ENCODE peak calls at places on chromosomes 16 and 17, in six cellular contexts. One of them, this sample, is unnamed.

GRCh38 chr17:41553176-41553575 is 18.7 kb downstream of the KRT9 start:
- DNase-seq in body of pancreas: no peak
- DNase-seq in breast epithelium: no peak
- DNase-seq in tibial nerve: no peak
- DNase-seq in A549: no peak
- DNase-seq in heart left ventricle: no peak
- DNase-seq in this sample: no peak

GRCh38 chr17:36691606-36692005 is 90.2 kb downstream of the MRM1 start:
- DNase-seq in body of pancreas: no peak
- DNase-seq in breast epithelium: no peak
- DNase-seq in tibial nerve: no peak
- DNase-seq in A549: no peak
- DNase-seq in heart left ventricle: no peak
- DNase-seq in this sample: no peak

GRCh38 chr16:10314811-10315210 is 71.0 kb upstream of the ATF7IP2 start:
- DNase-seq in body of pancreas: no peak
- DNase-seq in breast epithelium: no peak
- DNase-seq in tibial nerve: no peak
- DNase-seq in A549: no peak
- DNase-seq in heart left ventricle: no peak
- DNase-seq in this sample: no peak

GRCh38 chr16:24463196-24463945 is 76.0 kb upstream of the RBBP6 start:
- DNase-seq in body of pancreas: no peak
- DNase-seq in breast epithelium: no peak
- DNase-seq in tibial nerve: no peak
- DNase-seq in A549: no peak
- DNase-seq in heart left ventricle: no peak
- DNase-seq in this sample: no peak

GRCh38 chr17:17446666-17447155 is 30.1 kb upstream of the MED9 start:
- DNase-seq in body of pancreas: no peak
- DNase-seq in breast epithelium: no peak
- DNase-seq in tibial nerve: no peak
- DNase-seq in A549: no peak
- DNase-seq in heart left ventricle: no peak
- DNase-seq in this sample: no peak

GRCh38 chr17:62725791-62726249 is 82.3 kb downstream of the MARCHF10 start:
- DNase-seq in body of pancreas: no peak
- DNase-seq in breast epithelium: no peak
- DNase-seq in tibial nerve: no peak
- DNase-seq in A549: no peak
- DNase-seq in heart left ventricle: no peak
- DNase-seq in this sample: no peak

GRCh38 chr17:72657467-72658317 is 434.8 kb downstream of the SLC39A11 start:
- DNase-seq in body of pancreas: no peak
- DNase-seq in breast epithelium: no peak
- DNase-seq in tibial nerve: no peak
- DNase-seq in A549: peak; percentile 60
- DNase-seq in heart left ventricle: no peak
- DNase-seq in this sample: no peak

GRCh38 chr17:45648642-45649041 is 135.5 kb upstream of the CRHR1 start:
- DNase-seq in body of pancreas: no peak
- DNase-seq in breast epithelium: no peak
- DNase-seq in tibial nerve: no peak
- DNase-seq in A549: no peak
- DNase-seq in heart left ventricle: no peak
- DNase-seq in this sample: no peak

GRCh38 chr16:31833047-31833446 is 40.6 kb upstream of the ZNF267 start:
- DNase-seq in body of pancreas: no peak
- DNase-seq in breast epithelium: no peak
- DNase-seq in tibial nerve: no peak
- DNase-seq in A549: no peak
- DNase-seq in heart left ventricle: no peak
- DNase-seq in this sample: no peak

GRCh38 chr16:78189121-78189520 is 89.7 kb downstream of the WWOX start:
- DNase-seq in body of pancreas: no peak
- DNase-seq in breast epithelium: no peak
- DNase-seq in tibial nerve: no peak
- DNase-seq in A549: no peak
- DNase-seq in heart left ventricle: no peak
- DNase-seq in this sample: no peak

GRCh38 chr16:10886739-10887269 is 9.8 kb downstream of the CIITA start:
- DNase-seq in body of pancreas: no peak
- DNase-seq in breast epithelium: no peak
- DNase-seq in tibial nerve: no peak
- DNase-seq in A549: no peak
- DNase-seq in heart left ventricle: no peak
- DNase-seq in this sample: no peak

GRCh38 chr17:33438578-33438977 is 145.5 kb upstream of the ASIC2 start:
- DNase-seq in body of pancreas: no peak
- DNase-seq in breast epithelium: no peak
- DNase-seq in tibial nerve: no peak
- DNase-seq in A549: no peak
- DNase-seq in heart left ventricle: no peak
- DNase-seq in this sample: no peak

GRCh38 chr17:41910701-41911391 is 7.9 kb downstream of the ACLY start:
- DNase-seq in body of pancreas: peak; percentile 36
- DNase-seq in breast epithelium: no peak
- DNase-seq in tibial nerve: no peak
- DNase-seq in A549: peak; percentile 98
- DNase-seq in heart left ventricle: no peak
- DNase-seq in this sample: no peak

GRCh38 chr16:8878523-8878911 is 3.6 kb upstream of the LITAFD start:
- DNase-seq in body of pancreas: peak; percentile 40
- DNase-seq in breast epithelium: peak; percentile 58
- DNase-seq in tibial nerve: peak; percentile 40
- DNase-seq in A549: peak; percentile 51
- DNase-seq in heart left ventricle: no peak
- DNase-seq in this sample: no peak

GRCh38 chr16:80147021-80147680 is 393.6 kb upstream of the DYNLRB2 start:
- DNase-seq in body of pancreas: no peak
- DNase-seq in breast epithelium: no peak
- DNase-seq in tibial nerve: no peak
- DNase-seq in A549: no peak
- DNase-seq in heart left ventricle: no peak
- DNase-seq in this sample: no peak

GRCh38 chr17:16287563-16288027 is 65.7 kb downstream of the CENPV start:
- DNase-seq in body of pancreas: peak; percentile 20
- DNase-seq in breast epithelium: no peak
- DNase-seq in tibial nerve: peak; percentile 6
- DNase-seq in A549: peak; percentile 60
- DNase-seq in heart left ventricle: no peak
- DNase-seq in this sample: no peak

DNA sequence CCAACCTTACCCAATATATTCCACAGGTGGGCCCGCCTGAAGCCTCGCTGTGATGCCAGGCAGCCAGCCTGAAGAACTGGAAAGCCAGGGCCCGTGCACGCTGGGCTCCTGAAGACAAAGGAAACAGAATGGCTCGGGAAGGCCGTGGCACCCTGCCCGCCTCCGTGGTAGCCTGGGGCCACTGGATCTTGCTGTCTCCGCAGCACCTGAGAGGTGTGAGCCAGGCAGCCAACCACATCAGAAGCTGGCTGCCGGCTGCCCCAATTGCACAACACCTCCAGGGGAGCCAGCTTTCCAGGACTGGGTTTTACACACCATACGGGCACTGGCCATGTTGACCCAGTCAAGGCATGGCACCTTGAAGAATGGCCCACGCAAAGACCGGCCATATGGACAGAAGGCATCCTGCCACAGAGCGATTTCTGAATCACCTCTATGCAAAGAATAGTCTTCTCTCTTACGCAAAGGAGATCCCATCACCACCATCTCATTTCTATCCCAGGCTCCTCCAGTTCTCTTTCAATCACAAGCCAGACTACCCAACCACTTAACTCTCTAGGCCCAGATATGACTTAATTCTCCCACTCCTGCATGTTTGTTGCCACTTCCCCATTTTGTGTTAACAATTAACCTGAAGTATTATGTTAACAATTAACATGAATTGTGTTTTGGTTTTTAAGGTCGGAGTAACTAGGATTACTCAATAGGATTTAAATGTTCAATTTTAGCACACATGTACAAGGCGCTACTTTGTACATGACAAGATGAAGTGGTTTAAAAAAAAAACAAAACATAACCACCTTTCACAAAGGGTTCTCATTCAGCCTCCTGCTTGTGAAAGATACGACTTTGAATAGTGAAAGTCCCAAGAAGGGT is 32.1 kb downstream of the ZFHX3 start:
- DNase-seq in body of pancreas: peak; percentile 86
- DNase-seq in breast epithelium: peak; percentile 97
- DNase-seq in tibial nerve: no peak
- DNase-seq in A549: peak; percentile 37
- DNase-seq in heart left ventricle: no peak
- DNase-seq in this sample: no peak
- H3K4me3 ChIP-seq in body of pancreas: no peak overlapping the region
- H3K4me3 ChIP-seq in breast epithelium: no peak overlapping the region
- H3K4me3 ChIP-seq in tibial nerve: no peak overlapping the region
- H3K4me3 ChIP-seq in A549: no peak overlapping the region
- H3K4me3 ChIP-seq in heart left ventricle: no peak overlapping the region
- H3K4me3 ChIP-seq in this sample: no peak overlapping the region

GRCh38 chr16:29820730-29821662 is 734 bp downstream of the MVP start:
- DNase-seq in body of pancreas: peak; percentile 78
- DNase-seq in breast epithelium: no peak
- DNase-seq in tibial nerve: no peak
- DNase-seq in A549: peak; percentile 59
- DNase-seq in heart left ventricle: peak; percentile 56
- DNase-seq in this sample: peak; percentile 69
- TF ChIP-seq POLR2A in body of pancreas: peak; percentile 15
- TF ChIP-seq POLR2A in breast epithelium: no peak
- TF ChIP-seq POLR2A in tibial nerve: peak; percentile 25
- TF ChIP-seq POLR2A in A549: peak; percentile 12
- TF ChIP-seq POLR2A in heart left ventricle: no peak
- TF ChIP-seq POLR2A in this sample: peak; percentile 31

DNA sequence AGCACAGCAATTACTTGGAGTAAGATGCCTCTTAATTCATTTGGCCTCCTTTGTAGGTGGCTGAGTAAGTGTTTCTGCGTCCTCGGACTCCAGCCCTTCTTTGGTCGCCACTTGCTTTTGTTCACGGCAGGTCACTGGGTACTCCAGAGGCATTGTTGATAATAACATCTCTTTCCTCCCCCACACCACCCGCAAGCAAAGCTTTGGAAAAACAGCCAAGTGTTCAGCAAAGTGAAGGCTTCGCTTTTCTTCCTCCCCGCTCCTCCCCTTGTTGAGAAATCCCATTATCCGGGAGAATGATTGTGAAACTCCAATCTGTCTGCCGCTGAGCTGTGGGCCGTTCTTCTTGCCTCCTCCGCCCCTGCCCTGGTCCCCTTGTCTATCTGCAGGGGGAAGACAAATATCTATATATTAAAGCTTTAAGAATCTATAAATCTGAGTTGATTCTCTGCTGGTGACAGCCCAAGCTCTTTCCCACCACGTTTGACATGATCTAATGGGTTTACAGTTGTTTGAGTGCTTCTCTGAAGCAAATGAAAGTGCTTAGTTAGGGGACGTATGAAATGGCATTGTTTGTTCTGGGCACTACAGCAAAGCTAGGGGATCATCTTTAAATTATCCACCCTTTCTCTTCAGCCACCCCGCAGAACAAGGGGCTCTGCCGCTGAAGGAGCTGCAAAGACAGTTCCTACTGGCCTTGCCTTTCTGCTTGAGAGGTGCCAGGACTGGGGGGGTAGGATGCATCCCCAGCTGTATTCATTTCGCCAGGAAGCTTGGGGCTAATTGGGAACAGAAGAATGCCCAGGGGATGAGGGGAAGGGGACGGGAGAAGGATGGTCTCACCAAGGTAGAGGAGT is 167.1 kb downstream of the CCDC182 start:
- DNase-seq in body of pancreas: peak; percentile 38
- DNase-seq in breast epithelium: no peak
- DNase-seq in tibial nerve: peak; percentile 55
- DNase-seq in A549: no peak
- DNase-seq in heart left ventricle: peak; percentile 53
- DNase-seq in this sample: peak; percentile 80
- H3K4me3 ChIP-seq in body of pancreas: no peak overlapping the region
- H3K4me3 ChIP-seq in breast epithelium: peak overlapping the region; percentile 37
- H3K4me3 ChIP-seq in tibial nerve: peak overlapping the region; percentile 34
- H3K4me3 ChIP-seq in A549: no peak overlapping the region
- H3K4me3 ChIP-seq in heart left ventricle: peak overlapping the region; percentile 34
- H3K4me3 ChIP-seq in this sample: peak overlapping the region; percentile 3

GRCh38 chr17:8799001-8799850 is at the start of gene MFSD6L:
- DNase-seq in body of pancreas: peak; percentile 91
- DNase-seq in breast epithelium: no peak
- DNase-seq in tibial nerve: no peak
- DNase-seq in A549: no peak
- DNase-seq in heart left ventricle: no peak
- DNase-seq in this sample: no peak
- TF ChIP-seq POLR2A in body of pancreas: peak; percentile 64
- TF ChIP-seq POLR2A in breast epithelium: no peak
- TF ChIP-seq POLR2A in tibial nerve: no peak
- TF ChIP-seq POLR2A in A549: no peak
- TF ChIP-seq POLR2A in heart left ventricle: no peak
- TF ChIP-seq POLR2A in this sample: no peak

GRCh38 chr17:28368306-28368831 is 1.7 kb downstream of the VTN start:
- DNase-seq in body of pancreas: no peak
- DNase-seq in breast epithelium: no peak
- DNase-seq in tibial nerve: no peak
- DNase-seq in A549: no peak
- DNase-seq in heart left ventricle: no peak
- DNase-seq in this sample: no peak
- H3K4me3 ChIP-seq in body of pancreas: no peak overlapping the region
- H3K4me3 ChIP-seq in breast epithelium: no peak overlapping the region
- H3K4me3 ChIP-seq in tibial nerve: no peak overlapping the region
- H3K4me3 ChIP-seq in A549: no peak overlapping the region
- H3K4me3 ChIP-seq in heart left ventricle: no peak overlapping the region
- H3K4me3 ChIP-seq in this sample: no peak overlapping the region

This sample was measured in uterus.